ENCODE peak calls at places on chromosomes 6 and 20, in ten cellular contexts. F is astrocyte of the spinal cord, V is lung, G is foreskin fibroblast, W is BJ, K is heart left ventricle, R is gastrocnemius medialis, A is HL-60, H is HFF-Myc, Z is tibial nerve. M is an unnamed sample.
A peak's percentile ranks its signal among the peaks of the same experiment; 100 is the strongest.

GRCh38 chr6:3361312-3362037 is 95.4 kb downstream of the SLC22A23 start:
- DNase-seq in F (no peak), R (no peak), K (no peak), G (no peak), V (no peak), W (no peak), A (no peak), H (no peak), Z (no peak), M (no peak)

GRCh38 chr6:89368107-89368506 is 15.6 kb upstream of the UBE2J1 start:
- DNase-seq in F (peak; percentile 51), H (no peak), R (no peak), W (no peak), V (peak; percentile 57), A (peak; percentile 36), K (peak; percentile 62), G (peak; percentile 78), Z (peak; percentile 80), M (no peak)

GRCh38 chr6:52503853-52504777 is 72.7 kb downstream of the TRAM2 start:
- DNase-seq in H (no peak), R (peak; percentile 96), W (no peak), Z (peak; percentile 77), K (peak; percentile 91), G (peak; percentile 69), V (peak; percentile 95), F (peak; percentile 86), A (peak; percentile 22), M (no peak)

GRCh38 chr6:39330476-39330875 is 8.0 kb upstream of the KCNK16 start:
- DNase-seq in K (peak; percentile 32), H (no peak), G (no peak), A (no peak), V (peak; percentile 61), R (no peak), F (no peak), Z (no peak), W (no peak), M (no peak)

GRCh38 chr20:36895036-36895435 is 19.1 kb downstream of the TLDC2 start:
- DNase-seq in A (no peak), V (no peak), G (no peak), R (no peak), H (no peak), Z (no peak), F (no peak), W (no peak), K (no peak), M (no peak)

GRCh38 chr6:24797596-24798216 is 1.0 kb downstream of the ARMH2 start:
- DNase-seq in R (no peak), F (peak; percentile 27), A (no peak), V (no peak), K (no peak), W (no peak), H (no peak), G (no peak), Z (no peak), M (no peak)

GRCh38 chr6:6728169-6728941 is 139.8 kb downstream of the LY86 start:
- DNase-seq in G (no peak), V (no peak), W (no peak), Z (no peak), K (no peak), R (no peak), F (no peak), H (no peak), A (no peak), M (no peak)

GRCh38 chr6:2149370-2150006 is 95.9 kb downstream of the GMDS start:
- DNase-seq in Z (no peak), H (no peak), K (no peak), V (no peak), A (no peak), F (no peak), W (no peak), R (no peak), G (no peak), M (no peak)

GRCh38 chr6:20458051-20458894 is 56.6 kb downstream of the E2F3 start:
- DNase-seq in K (no peak), R (no peak), F (no peak), G (no peak), W (no peak), Z (no peak), V (no peak), H (no peak), A (no peak), M (no peak)

GRCh38 chr6:125790403-125791150 is at the start of gene NCOA7:
- DNase-seq in G (peak; percentile 91), K (peak; percentile 87), R (peak; percentile 67), F (peak; percentile 70), V (peak; percentile 79), A (peak; percentile 32), H (no peak), W (no peak), Z (peak; percentile 71), M (no peak)
- TF ChIP-seq CTCF in G (no peak), K (no peak), R (peak; percentile 27), F (no peak), V (no peak), A (no peak), H (no peak), W (no peak), Z (no peak), M (no peak)

GRCh38 chr6:156595481-156595880 is 181.7 kb upstream of the ARID1B start:
- DNase-seq in K (no peak), V (no peak), G (no peak), Z (no peak), R (no peak), A (no peak), W (no peak), F (peak; percentile 43), H (no peak), M (no peak)
- H3K4me3 ChIP-seq in K (no peak overlapping the region), V (no peak overlapping the region), G (no peak overlapping the region), Z (no peak overlapping the region), R (no peak overlapping the region), A (no peak overlapping the region), W (no peak overlapping the region), F (no peak overlapping the region), H (no peak overlapping the region), M (no peak overlapping the region)

DNA sequence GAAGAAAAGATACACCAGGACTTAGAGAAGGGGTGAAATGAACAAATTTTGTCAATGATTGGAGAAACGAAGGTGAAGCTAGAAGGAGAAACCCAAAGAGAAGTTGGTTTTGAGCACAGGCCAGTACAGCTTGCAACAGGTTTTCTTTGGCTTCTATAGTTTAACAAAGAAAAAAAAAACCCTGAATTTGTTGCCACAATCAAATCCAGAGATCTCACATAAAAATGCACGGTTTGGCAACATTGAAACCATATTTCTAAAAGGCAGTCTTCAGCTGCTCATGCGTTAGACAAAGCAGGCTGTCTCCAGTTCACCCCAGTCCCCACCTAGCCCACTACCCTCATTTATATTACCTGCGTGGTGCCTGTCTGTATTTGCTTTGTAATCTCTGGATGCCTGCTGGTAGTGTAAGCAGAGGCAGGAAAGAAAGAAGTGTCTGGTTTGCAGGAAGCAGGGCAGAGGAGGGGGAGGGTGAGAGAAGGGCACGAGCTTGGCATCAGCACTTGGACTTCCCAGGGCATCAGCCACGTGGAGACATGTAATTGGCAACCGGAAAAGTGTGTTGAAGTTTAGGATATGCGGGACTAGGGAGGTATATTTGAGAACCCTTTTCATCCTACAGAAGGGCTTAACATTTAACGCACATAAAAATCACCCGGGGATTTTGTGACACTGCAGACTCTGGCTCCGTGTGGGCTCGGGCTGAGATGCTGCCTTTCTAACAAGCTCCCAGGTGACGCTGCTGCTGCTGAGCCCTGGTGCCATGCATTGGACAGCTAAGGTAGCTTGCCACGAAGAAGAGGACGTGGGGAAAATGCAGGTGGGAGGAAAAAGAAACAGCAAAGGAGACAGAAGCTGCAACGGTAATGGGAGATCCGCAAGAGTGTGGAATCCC is 14.4 kb downstream of the PFDN4 start:
- DNase-seq in V (no peak), K (peak; percentile 18), Z (no peak), F (no peak), R (no peak), W (no peak), G (peak; percentile 17), A (no peak), H (no peak), M (no peak)
- TF ChIP-seq CTCF in V (no peak), K (no peak), Z (no peak), F (no peak), R (no peak), W (no peak), G (no peak), A (no peak), H (no peak), M (no peak)

GRCh38 chr20:53579581-53580375 is 13.9 kb downstream of the ZNF217 start:
- DNase-seq in V (no peak), A (peak; percentile 85), K (no peak), G (peak; percentile 81), W (no peak), Z (no peak), H (no peak), F (peak; percentile 58), R (no peak), M (no peak)

GRCh38 chr20:53578492-53579222 is 15.0 kb downstream of the ZNF217 start:
- DNase-seq in A (peak; percentile 76), F (peak; percentile 88), K (peak; percentile 76), W (peak; percentile 48), G (peak; percentile 91), V (peak; percentile 63), Z (peak; percentile 95), R (peak; percentile 53), H (peak; percentile 77), M (peak; percentile 77)

GRCh38 chr20:53581444-53582311 is 12.0 kb downstream of the ZNF217 start:
- DNase-seq in R (no peak), V (peak; percentile 15), W (no peak), H (no peak), K (no peak), G (no peak), F (no peak), A (peak; percentile 70), Z (no peak), M (peak; percentile 49)

GRCh38 chr20:53579266-53579580 is 14.4 kb downstream of the ZNF217 start:
- DNase-seq in W (no peak), R (no peak), F (no peak), Z (no peak), H (no peak), V (no peak), G (no peak), A (no peak), K (no peak), M (no peak)

GRCh38 chr20:53580376-53581111 is 13.1 kb downstream of the ZNF217 start:
- DNase-seq in W (no peak), K (no peak), Z (no peak), V (peak; percentile 27), G (no peak), R (no peak), A (no peak), H (no peak), F (no peak), M (no peak)
- H3K4me3 ChIP-seq in W (no peak overlapping the region), K (no peak overlapping the region), Z (peak overlapping the region; percentile 1), V (no peak overlapping the region), G (no peak overlapping the region), R (no peak overlapping the region), A (peak overlapping the region; percentile 39), H (peak overlapping the region; percentile 15), F (no peak overlapping the region), M (peak overlapping the region; percentile 63)

DNA sequence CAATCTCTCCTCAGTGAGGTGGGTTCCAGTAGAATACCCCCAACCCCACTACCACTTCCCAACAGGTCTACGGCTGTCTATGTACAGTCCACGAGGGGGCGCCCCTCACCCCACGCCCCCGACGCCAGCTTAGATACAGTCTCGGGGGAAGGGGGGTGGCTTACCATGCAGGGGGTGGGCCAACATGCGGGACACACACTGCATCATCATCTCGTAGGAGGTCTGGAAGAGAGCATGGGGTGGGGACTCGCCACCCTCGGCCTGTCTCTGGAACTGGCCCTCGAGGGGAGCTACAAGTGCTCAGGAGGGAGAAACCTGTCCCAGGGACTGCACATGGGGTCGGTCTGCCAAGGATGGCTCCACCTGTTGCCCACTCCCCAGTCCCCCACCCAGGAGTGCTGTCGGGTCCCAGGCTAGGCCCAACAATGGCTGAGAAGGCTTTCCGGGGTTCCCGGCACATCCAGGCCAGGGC is 8.5 kb downstream of the MTCH1 start:
- DNase-seq in H (no peak), Z (no peak), R (no peak), A (no peak), G (no peak), V (no peak), W (no peak), F (no peak), K (no peak), M (no peak)
- TF ChIP-seq CTCF in H (peak; percentile 48), Z (no peak), R (peak; percentile 19), A (peak; percentile 28), G (peak; percentile 26), V (no peak), W (peak; percentile 45), F (peak; percentile 59), K (peak; percentile 50), M (peak; percentile 66)

M was measured in GM12864.